ENCODE peak calls at places on chromosomes 12 and 14, in seven cellular contexts. P is SK-N-SH, E is HCT116, Z is K562, G is H1, H is HepG2, A is GM12878. O is an unnamed sample.

GRCh38 chr12:105882404-105882803 is 256.4 kb downstream of the NUAK1 start:
- DNase-seq in P (peak), E (no peak), Z (no peak), G (no peak), H (no peak), A (no peak), O (no peak)

GRCh38 chr12:131085125-131085815 is 131.6 kb downstream of the ADGRD1 start:
- DNase-seq in P (no peak), E (no peak), Z (no peak), G (no peak), H (no peak), A (no peak), O (no peak)

GRCh38 chr12:52257074-52257551 is 17.3 kb upstream of the KRT86 start:
- DNase-seq in P (no peak), E (no peak), Z (no peak), G (no peak), H (no peak), A (no peak), O (no peak)

GRCh38 chr12:51383281-51383905 is 7.8 kb downstream of the GALNT6 start:
- DNase-seq in P (no peak), E (no peak), Z (no peak), G (no peak), H (no peak), A (no peak), O (peak)

GRCh38 chr14:24389266-24389855 is 9.4 kb upstream of the NYNRIN start:
- DNase-seq in P (no peak), E (no peak), Z (peak), G (no peak), H (no peak), A (no peak), O (no peak)

GRCh38 chr12:32918890-32919791 is 22.6 kb upstream of the PKP2 start:
- DNase-seq in P (peak), E (no peak), Z (peak), G (no peak), H (peak), A (no peak), O (no peak)

GRCh38 chr14:99604766-99605298 is 825 bp upstream of the CCDC85C start:
- DNase-seq in P (peak), E (no peak), Z (peak), G (no peak), H (no peak), A (no peak), O (peak)

GRCh38 chr14:99750746-99751450 is 42.3 kb upstream of the EML1 start:
- DNase-seq in P (no peak), E (no peak), Z (no peak), G (no peak), H (no peak), A (no peak), O (no peak)

GRCh38 chr12:121530600-121531355 is 50.0 kb downstream of the KDM2B start:
- DNase-seq in P (no peak), E (no peak), Z (peak), G (no peak), H (no peak), A (no peak), O (no peak)

GRCh38 chr14:88333036-88333435 is 10.0 kb upstream of the KCNK10 start:
- DNase-seq in P (no peak), E (no peak), Z (no peak), G (no peak), H (no peak), A (no peak), O (no peak)

GRCh38 chr12:14868916-14869315 is 16.7 kb downstream of the MGP start:
- DNase-seq in P (no peak), E (no peak), Z (no peak), G (no peak), H (no peak), A (no peak), O (peak)

GRCh38 chr12:126819554-126819953 is 1447.4 kb upstream of the TMEM132C start:
- DNase-seq in P (no peak), E (no peak), Z (no peak), G (no peak), H (no peak), A (no peak), O (no peak)

GRCh38 chr14:72451081-72451972 is 442.6 kb downstream of the DPF3 start:
- DNase-seq in P (no peak), E (no peak), Z (no peak), G (no peak), H (no peak), A (peak), O (no peak)

GRCh38 chr12:124493809-124494750 is 73.3 kb downstream of the NCOR2 start:
- DNase-seq in P (no peak), E (no peak), Z (no peak), G (no peak), H (no peak), A (peak), O (no peak)

GRCh38 chr12:122998316-122998715 is 17.8 kb downstream of the ARL6IP4 start:
- DNase-seq in P (no peak), E (no peak), Z (no peak), G (no peak), H (no peak), A (no peak), O (no peak)

GRCh38 chr14:44866770-44867169 is 95.0 kb downstream of the KLHL28 start:
- DNase-seq in P (no peak), E (no peak), Z (no peak), G (no peak), H (no peak), A (no peak), O (no peak)
- TF ChIP-seq JUND in P (no peak), E (no peak), Z (no peak), G (no peak), H (no peak), A (no peak), O (no peak)

GRCh38 chr12:103779410-103780092 is 61.5 kb downstream of the NT5DC3 start:
- DNase-seq in P (no peak), E (no peak), Z (no peak), G (no peak), H (no peak), A (no peak), O (no peak)

GRCh38 chr12:103780992-103781391 is 60.0 kb downstream of the NT5DC3 start:
- DNase-seq in P (no peak), E (no peak), Z (no peak), G (no peak), H (no peak), A (no peak), O (no peak)

GRCh38 chr12:103780093-103780440 is 61.0 kb downstream of the NT5DC3 start:
- DNase-seq in P (no peak), E (no peak), Z (no peak), G (no peak), H (no peak), A (no peak), O (no peak)

GRCh38 chr12:103782399-103782798 is 58.6 kb downstream of the NT5DC3 start:
- DNase-seq in P (no peak), E (no peak), Z (no peak), G (no peak), H (no peak), A (no peak), O (no peak)

GRCh38 chr12:103778781-103779180 is 62.3 kb downstream of the NT5DC3 start:
- DNase-seq in P (no peak), E (no peak), Z (no peak), G (no peak), H (no peak), A (no peak), O (no peak)
- TF ChIP-seq JUND in P (no peak), E (no peak), Z (no peak), G (no peak), H (no peak), A (no peak), O (no peak)

GRCh38 chr14:105097797-105098127 is 32.5 kb upstream of the GPR132 start:
- DNase-seq in P (no peak), E (no peak), Z (no peak), G (no peak), H (no peak), A (no peak), O (no peak)

GRCh38 chr14:105096206-105096875 is 31.1 kb upstream of the GPR132 start:
- DNase-seq in P (peak), E (no peak), Z (no peak), G (no peak), H (no peak), A (no peak), O (no peak)

GRCh38 chr14:105100931-105101330 is 35.7 kb upstream of the GPR132 start:
- DNase-seq in P (no peak), E (no peak), Z (no peak), G (no peak), H (no peak), A (no peak), O (no peak)

GRCh38 chr14:105099778-105100177 is 34.5 kb upstream of the GPR132 start:
- DNase-seq in P (no peak), E (no peak), Z (no peak), G (no peak), H (no peak), A (no peak), O (no peak)

GRCh38 chr14:105098316-105098715 is 33.1 kb upstream of the GPR132 start:
- DNase-seq in P (no peak), E (no peak), Z (no peak), G (no peak), H (no peak), A (no peak), O (no peak)
- TF ChIP-seq JUND in P (no peak), E (no peak), Z (no peak), G (no peak), H (no peak), A (no peak), O (no peak)

DNA sequence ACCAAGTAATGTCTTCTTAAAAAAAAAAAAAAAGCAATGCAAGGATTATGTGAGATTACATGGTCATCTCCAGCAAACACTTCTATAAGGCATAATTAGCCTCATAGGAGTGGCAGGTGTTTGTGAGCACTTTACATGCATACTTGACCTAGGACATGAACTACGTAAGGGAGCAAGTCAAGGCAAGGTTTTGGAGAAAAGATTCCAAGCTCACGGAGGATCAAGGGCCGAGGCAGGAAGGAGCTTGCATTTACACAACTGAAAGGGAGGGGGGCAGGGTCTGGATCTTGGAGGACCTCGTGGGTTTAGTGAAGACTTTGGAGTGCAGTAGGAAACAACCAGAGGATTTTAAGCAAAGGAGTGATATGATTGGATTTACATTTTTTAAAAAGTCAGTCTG is 112.5 kb downstream of the CCER1 start:
- DNase-seq in P (no peak), E (no peak), Z (no peak), G (peak), H (no peak), A (no peak), O (no peak)
- TF ChIP-seq JUND in P (no peak), E (no peak), Z (no peak), G (no peak), H (no peak), A (no peak), O (no peak)

GRCh38 chr14:101185081-101185835 is 281.7 kb upstream of the RTL1 start:
- DNase-seq in P (peak), E (no peak), Z (no peak), G (no peak), H (no peak), A (no peak), O (no peak)

GRCh38 chr14:101184104-101184455 is 280.6 kb upstream of the RTL1 start:
- DNase-seq in P (peak), E (no peak), Z (no peak), G (no peak), H (no peak), A (no peak), O (no peak)

GRCh38 chr14:101184562-101184961 is 281.0 kb upstream of the RTL1 start:
- DNase-seq in P (peak), E (no peak), Z (no peak), G (no peak), H (no peak), A (no peak), O (no peak)

GRCh38 chr14:101182476-101182875 is 279.0 kb upstream of the RTL1 start:
- DNase-seq in P (peak), E (no peak), Z (no peak), G (no peak), H (no peak), A (no peak), O (no peak)

GRCh38 chr14:101183376-101184103 is 280.0 kb upstream of the RTL1 start:
- DNase-seq in P (peak), E (no peak), Z (peak), G (peak), H (peak), A (no peak), O (no peak)
- TF ChIP-seq JUND in P (no peak), E (no peak), Z (no peak), G (no peak), H (no peak), A (no peak), O (no peak)

GRCh38 chr12:44672042-44672441 is 204.1 kb downstream of the NELL2 start:
- DNase-seq in P (no peak), E (no peak), Z (no peak), G (no peak), H (no peak), A (no peak), O (no peak)

GRCh38 chr12:44674866-44675265 is 201.2 kb downstream of the NELL2 start:
- DNase-seq in P (no peak), E (no peak), Z (no peak), G (no peak), H (no peak), A (no peak), O (no peak)

GRCh38 chr12:44677724-44678123 is 198.4 kb downstream of the NELL2 start:
- DNase-seq in P (no peak), E (no peak), Z (no peak), G (no peak), H (no peak), A (no peak), O (no peak)
- TF ChIP-seq JUND in P (no peak), E (no peak), Z (no peak), G (no peak), H (no peak), A (no peak), O (no peak)

GRCh38 chr12:75361408-75361807 is 26.9 kb downstream of the GLIPR1L1 start:
- DNase-seq in P (no peak), E (no peak), Z (no peak), G (no peak), H (no peak), A (no peak), O (no peak)

GRCh38 chr12:75366629-75367028 is 24.3 kb upstream of the GLIPR1L2 start:
- DNase-seq in P (no peak), E (no peak), Z (no peak), G (no peak), H (no peak), A (no peak), O (no peak)

GRCh38 chr12:75364918-75365317 is 26.0 kb upstream of the GLIPR1L2 start:
- DNase-seq in P (no peak), E (no peak), Z (no peak), G (no peak), H (no peak), A (no peak), O (no peak)

GRCh38 chr12:75360920-75361319 is 26.4 kb downstream of the GLIPR1L1 start:
- DNase-seq in P (no peak), E (no peak), Z (no peak), G (no peak), H (no peak), A (peak), O (no peak)
- TF ChIP-seq JUND in P (no peak), E (no peak), Z (no peak), G (no peak), H (no peak), A (no peak), O (no peak)

GRCh38 chr14:22668417-22668816 is 24.3 kb upstream of the OR6J1 start:
- DNase-seq in P (no peak), E (no peak), Z (no peak), G (no peak), H (no peak), A (no peak), O (no peak)

GRCh38 chr14:22667881-22668280 is 23.7 kb upstream of the OR6J1 start:
- DNase-seq in P (no peak), E (no peak), Z (no peak), G (no peak), H (no peak), A (no peak), O (no peak)

GRCh38 chr14:22668863-22669262 is 24.7 kb upstream of the OR6J1 start:
- DNase-seq in P (no peak), E (no peak), Z (no peak), G (no peak), H (no peak), A (no peak), O (no peak)

GRCh38 chr14:22664261-22664660 is 20.1 kb upstream of the OR6J1 start:
- DNase-seq in P (no peak), E (no peak), Z (no peak), G (no peak), H (peak), A (no peak), O (peak)

DNA sequence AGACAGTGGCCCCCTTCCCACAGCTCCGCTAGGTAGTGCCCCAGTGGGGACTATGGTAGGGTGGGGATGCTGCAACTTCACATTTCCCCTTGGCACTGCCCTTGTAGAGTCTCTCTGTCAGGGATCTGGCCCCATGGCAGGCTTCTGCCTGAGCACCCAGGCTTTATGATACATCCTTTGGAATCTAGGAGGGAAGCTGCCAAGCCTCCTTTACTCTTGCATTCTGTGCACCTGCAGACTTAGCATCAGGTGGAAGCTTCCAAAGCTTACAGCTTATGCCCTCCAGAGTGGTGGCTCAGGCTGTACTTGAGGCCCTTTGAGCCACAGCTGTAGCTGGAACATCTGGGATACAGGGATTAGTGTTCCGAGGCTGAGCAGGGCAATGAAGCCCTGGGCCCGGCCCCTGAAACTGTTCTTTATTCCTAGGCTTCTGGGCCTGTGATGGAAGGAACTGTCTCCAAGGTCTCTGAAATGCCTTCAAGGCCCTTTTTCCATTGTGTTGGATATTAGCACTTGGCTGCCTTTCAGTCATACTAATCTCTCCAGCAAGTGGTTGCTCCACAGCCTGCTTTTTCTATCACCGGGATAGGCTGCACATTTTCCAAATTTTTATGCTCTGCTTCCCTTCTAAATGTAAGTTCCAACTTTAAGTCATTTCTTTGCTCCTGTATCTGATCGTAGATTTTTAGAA is 22.2 kb upstream of the OR6J1 start:
- DNase-seq in P (no peak), E (no peak), Z (no peak), G (no peak), H (no peak), A (no peak), O (no peak)
- TF ChIP-seq JUND in P (no peak), E (no peak), Z (no peak), G (no peak), H (no peak), A (no peak), O (no peak)